ENCODE peak calls at places on chromosomes 12 and 14, in six cellular contexts. One of them, this sample, is unnamed.

GRCh38 chr12:14849664-14850063 is 6.3 kb upstream of the ART4 start:
- DNase-seq in cardiac muscle cell: peak; percentile 79
- DNase-seq in WTC11: no peak
- DNase-seq in tibial nerve: no peak
- DNase-seq in fibroblast of lung: peak; percentile 30
- DNase-seq in anterior cingulate cortex: no peak
- DNase-seq in this sample: no peak

GRCh38 chr12:93796719-93797118 is 119.5 kb downstream of the CRADD start:
- DNase-seq in anterior cingulate cortex: no peak
- DNase-seq in fibroblast of lung: no peak
- DNase-seq in cardiac muscle cell: no peak
- DNase-seq in WTC11: no peak
- DNase-seq in tibial nerve: no peak
- DNase-seq in this sample: no peak

GRCh38 chr14:59831121-59831730 is 39.4 kb downstream of the RTN1 start:
- DNase-seq in WTC11: no peak
- DNase-seq in fibroblast of lung: no peak
- DNase-seq in anterior cingulate cortex: no peak
- DNase-seq in cardiac muscle cell: no peak
- DNase-seq in tibial nerve: no peak
- DNase-seq in this sample: no peak

GRCh38 chr12:49962861-49963765 is 1.4 kb downstream of the AQP5 start:
- DNase-seq in anterior cingulate cortex: peak; percentile 38
- DNase-seq in cardiac muscle cell: no peak
- DNase-seq in fibroblast of lung: no peak
- DNase-seq in WTC11: no peak
- DNase-seq in tibial nerve: no peak
- DNase-seq in this sample: no peak

GRCh38 chr12:11731455-11731854 is 82.0 kb downstream of the ETV6 start:
- DNase-seq in cardiac muscle cell: peak; percentile 66
- DNase-seq in anterior cingulate cortex: no peak
- DNase-seq in fibroblast of lung: no peak
- DNase-seq in WTC11: no peak
- DNase-seq in tibial nerve: no peak
- DNase-seq in this sample: no peak

GRCh38 chr14:89625988-89626806 is 209.2 kb upstream of the FOXN3 start:
- DNase-seq in cardiac muscle cell: no peak
- DNase-seq in fibroblast of lung: no peak
- DNase-seq in tibial nerve: no peak
- DNase-seq in anterior cingulate cortex: no peak
- DNase-seq in WTC11: no peak
- DNase-seq in this sample: no peak

GRCh38 chr12:3453947-3454675 is 36.9 kb upstream of the PRMT8 start:
- DNase-seq in anterior cingulate cortex: no peak
- DNase-seq in fibroblast of lung: peak; percentile 36
- DNase-seq in WTC11: no peak
- DNase-seq in tibial nerve: no peak
- DNase-seq in cardiac muscle cell: peak; percentile 41
- DNase-seq in this sample: no peak

GRCh38 chr14:36655054-36655381 is 6.6 kb upstream of the PAX9 start:
- DNase-seq in cardiac muscle cell: no peak
- DNase-seq in tibial nerve: no peak
- DNase-seq in anterior cingulate cortex: no peak
- DNase-seq in WTC11: peak; percentile 28
- DNase-seq in fibroblast of lung: no peak
- DNase-seq in this sample: no peak

GRCh38 chr12:51531982-51532497 is 59.0 kb upstream of the SCN8A start:
- DNase-seq in cardiac muscle cell: peak; percentile 81
- DNase-seq in tibial nerve: peak; percentile 56
- DNase-seq in fibroblast of lung: peak; percentile 76
- DNase-seq in anterior cingulate cortex: peak; percentile 39
- DNase-seq in WTC11: peak; percentile 92
- DNase-seq in this sample: peak; percentile 52

GRCh38 chr14:74562515-74563232 is 49.4 kb downstream of the LTBP2 start:
- DNase-seq in WTC11: no peak
- DNase-seq in fibroblast of lung: peak; percentile 38
- DNase-seq in anterior cingulate cortex: no peak
- DNase-seq in cardiac muscle cell: no peak
- DNase-seq in tibial nerve: no peak
- DNase-seq in this sample: no peak

GRCh38 chr14:68247867-68248266 is 428.3 kb downstream of the RAD51B start:
- DNase-seq in fibroblast of lung: peak; percentile 84
- DNase-seq in anterior cingulate cortex: no peak
- DNase-seq in tibial nerve: no peak
- DNase-seq in WTC11: no peak
- DNase-seq in cardiac muscle cell: peak; percentile 70
- DNase-seq in this sample: no peak

GRCh38 chr14:58699656-58700055 is 61.9 kb downstream of the DACT1 start:
- DNase-seq in anterior cingulate cortex: no peak
- DNase-seq in tibial nerve: no peak
- DNase-seq in cardiac muscle cell: no peak
- DNase-seq in fibroblast of lung: no peak
- DNase-seq in WTC11: no peak
- DNase-seq in this sample: no peak

GRCh38 chr12:109346920-109347319 is 780 bp upstream of the MYO1H start:
- DNase-seq in anterior cingulate cortex: no peak
- DNase-seq in WTC11: peak; percentile 37
- DNase-seq in cardiac muscle cell: no peak
- DNase-seq in tibial nerve: no peak
- DNase-seq in fibroblast of lung: no peak
- DNase-seq in this sample: no peak

GRCh38 chr14:73365727-73366126 is 92.6 kb downstream of the NUMB start:
- DNase-seq in anterior cingulate cortex: no peak
- DNase-seq in WTC11: no peak
- DNase-seq in cardiac muscle cell: peak; percentile 53
- DNase-seq in tibial nerve: no peak
- DNase-seq in fibroblast of lung: peak; percentile 60
- DNase-seq in this sample: no peak

GRCh38 chr12:131196220-131196619 is 242.5 kb downstream of the ADGRD1 start:
- DNase-seq in tibial nerve: no peak
- DNase-seq in cardiac muscle cell: no peak
- DNase-seq in anterior cingulate cortex: no peak
- DNase-seq in WTC11: no peak
- DNase-seq in fibroblast of lung: no peak
- DNase-seq in this sample: no peak

GRCh38 chr14:93752980-93753561 is 35.2 kb downstream of the PRIMA1 start:
- DNase-seq in tibial nerve: peak; percentile 28
- DNase-seq in WTC11: no peak
- DNase-seq in fibroblast of lung: no peak
- DNase-seq in anterior cingulate cortex: peak; percentile 74
- DNase-seq in cardiac muscle cell: no peak
- DNase-seq in this sample: no peak